ENCODE peak calls at places on chromosomes 3 and 15, in nine cellular contexts. V is choroid plexus epithelial cell; Z is dermis blood vessel endothelial cell; O is activated CD4-positive, CD25-positive, alpha-beta regulatory T cell; J is central memory CD4-positive, alpha-beta T cell; C is cardiac muscle cell; T is amygdala; L is endothelial cell of umbilical vein; D is lung microvascular endothelial cell. H is an unnamed sample.

GRCh38 chr15:50227076-50227475 is 38.5 kb downstream of the HDC start:
- DNase-seq in T (no peak), C (peak), L (no peak), O (no peak), V (peak), D (no peak), J (no peak), Z (no peak), H (peak)

GRCh38 chr15:62782100-62782791 is 260.3 kb upstream of the TPM1 start:
- DNase-seq in T (no peak), O (no peak), V (peak), L (peak), Z (peak), J (no peak), D (peak), C (peak), H (peak)

GRCh38 chr15:90571063-90571541 is 41.4 kb downstream of the CRTC3 start:
- DNase-seq in O (no peak), D (peak), Z (peak), T (no peak), J (no peak), C (no peak), L (no peak), V (no peak), H (no peak)

GRCh38 chr15:75307778-75308390 is 25.2 kb downstream of the GOLGA6D start:
- DNase-seq in T (no peak), Z (peak), O (no peak), J (no peak), V (peak), D (peak), L (peak), C (peak), H (no peak)

GRCh38 chr15:63597033-63597790 is at the start of gene FBXL22:
- DNase-seq in D (no peak), L (no peak), T (no peak), O (no peak), Z (no peak), C (peak), V (peak), J (no peak), H (no peak)

GRCh38 chr3:55879901-55880331 is 392.8 kb upstream of the WNT5A start:
- DNase-seq in T (no peak), O (no peak), J (no peak), L (no peak), D (no peak), C (peak), Z (no peak), V (peak), H (no peak)

GRCh38 chr3:131036200-131036816 is 9.6 kb downstream of the NEK11 start:
- DNase-seq in C (peak), L (no peak), V (peak), J (no peak), D (peak), T (no peak), Z (no peak), O (no peak), H (peak)

GRCh38 chr15:90004671-90005070 is 3.5 kb downstream of the ZNF710 start:
- DNase-seq in J (no peak), D (peak), T (no peak), L (peak), Z (peak), V (peak), O (no peak), C (peak), H (peak)

GRCh38 chr15:59549339-59549807 is 62.2 kb upstream of the GCNT3 start:
- DNase-seq in L (no peak), D (no peak), V (no peak), T (no peak), Z (no peak), O (no peak), J (no peak), C (no peak), H (no peak)

GRCh38 chr15:84006467-84006866 is 229.1 kb upstream of the GOLGA6L4 start:
- DNase-seq in Z (no peak), D (no peak), T (no peak), V (peak), L (no peak), C (peak), O (no peak), J (no peak), H (no peak)

GRCh38 chr3:45642731-45643152 is 46.5 kb upstream of the SACM1L start:
- DNase-seq in D (peak), V (peak), L (peak), T (no peak), O (no peak), J (no peak), C (peak), Z (no peak), H (no peak)

GRCh38 chr3:141365206-141365605 is 3.1 kb upstream of the ZBTB38 start:
- DNase-seq in C (no peak), T (no peak), J (no peak), V (no peak), L (no peak), Z (no peak), O (no peak), D (no peak), H (no peak)

H was measured in amniotic stem cell.